ENCODE peak calls at places on chromosomes 5 and 9, in ten cellular contexts. F is A549; E is A673; Q is foreskin fibroblast; B is CD8-positive, alpha-beta T cell; R is heart left ventricle; D is IMR-90; W is LNCaP clone FGC; H is transverse colon; U is PC-3. I is an unnamed sample.

GRCh38 chr5:163134061-163134460 is 303.3 kb upstream of the CCNG1 start:
- DNase-seq in W (no peak), R (no peak), D (no peak), U (no peak), E (no peak), Q (no peak), B (no peak), F (no peak), H (no peak), I (no peak)

GRCh38 chr5:136182618-136183017 is 10.3 kb downstream of the SMIM32 start:
- DNase-seq in F (no peak), E (no peak), B (no peak), U (no peak), H (no peak), D (peak), R (no peak), W (no peak), Q (no peak), I (peak)

GRCh38 chr9:79390077-79390673 is 181.6 kb upstream of the TLE4 start:
- DNase-seq in H (no peak), W (no peak), R (no peak), B (no peak), U (no peak), F (no peak), D (peak), E (no peak), Q (peak), I (no peak)

GRCh38 chr9:27280858-27281257 is 16.1 kb downstream of the EQTN start:
- DNase-seq in D (no peak), F (no peak), Q (no peak), W (no peak), B (no peak), U (no peak), H (no peak), E (no peak), R (no peak), I (no peak)

GRCh38 chr5:149677721-149678120 is 52.4 kb upstream of the PPARGC1B start:
- DNase-seq in D (no peak), W (no peak), E (no peak), H (peak), Q (no peak), R (peak), B (no peak), U (no peak), F (no peak), I (no peak)

GRCh38 chr9:111866976-111867375 is 29.6 kb upstream of the UGCG start:
- DNase-seq in B (no peak), Q (peak), R (no peak), W (no peak), U (peak), E (peak), D (peak), F (no peak), H (no peak), I (peak)

GRCh38 chr5:167720676-167721260 is 570.7 kb upstream of the WWC1 start:
- DNase-seq in W (no peak), F (no peak), R (no peak), E (no peak), H (no peak), D (peak), Q (peak), U (peak), B (no peak), I (no peak)

GRCh38 chr5:80240368-80240986 is 15.4 kb downstream of the SERINC5 start:
- DNase-seq in H (no peak), B (no peak), D (no peak), R (no peak), W (no peak), F (no peak), Q (no peak), E (no peak), U (no peak), I (no peak)

GRCh38 chr5:52685621-52686370 is 101.9 kb upstream of the ITGA1 start:
- DNase-seq in R (no peak), Q (no peak), D (no peak), F (no peak), W (no peak), H (no peak), E (no peak), B (no peak), U (peak), I (no peak)

GRCh38 chr9:119282476-119283117 is 86.6 kb downstream of the BRINP1 start:
- DNase-seq in H (no peak), R (no peak), B (no peak), D (no peak), U (no peak), E (no peak), Q (no peak), W (no peak), F (no peak), I (no peak)

GRCh38 chr5:110909950-110910349 is 161.6 kb upstream of the TSLP start:
- DNase-seq in F (no peak), H (no peak), B (no peak), E (no peak), D (peak), W (peak), U (peak), R (no peak), Q (peak), I (peak)

GRCh38 chr9:129374231-129374630 is 196.2 kb upstream of the IER5L start:
- DNase-seq in B (no peak), Q (no peak), U (no peak), W (no peak), D (no peak), R (no peak), E (no peak), F (no peak), H (no peak), I (no peak)
- TF ChIP-seq CTCF in B (no peak), Q (no peak), U (no peak), W (no peak), D (no peak), R (no peak), E (no peak), F (no peak), H (no peak), I (no peak)

GRCh38 chr5:132460835-132461230 is 29.7 kb downstream of the IRF1 start:
- DNase-seq in R (no peak), H (peak), D (no peak), E (no peak), F (no peak), U (no peak), W (no peak), B (no peak), Q (no peak), I (no peak)
- H3K4me3 ChIP-seq in R (no peak), H (no peak), D (no peak), E (no peak), F (no peak), U (no peak), W (no peak), B (no peak), Q (no peak), I (no peak)

DNA sequence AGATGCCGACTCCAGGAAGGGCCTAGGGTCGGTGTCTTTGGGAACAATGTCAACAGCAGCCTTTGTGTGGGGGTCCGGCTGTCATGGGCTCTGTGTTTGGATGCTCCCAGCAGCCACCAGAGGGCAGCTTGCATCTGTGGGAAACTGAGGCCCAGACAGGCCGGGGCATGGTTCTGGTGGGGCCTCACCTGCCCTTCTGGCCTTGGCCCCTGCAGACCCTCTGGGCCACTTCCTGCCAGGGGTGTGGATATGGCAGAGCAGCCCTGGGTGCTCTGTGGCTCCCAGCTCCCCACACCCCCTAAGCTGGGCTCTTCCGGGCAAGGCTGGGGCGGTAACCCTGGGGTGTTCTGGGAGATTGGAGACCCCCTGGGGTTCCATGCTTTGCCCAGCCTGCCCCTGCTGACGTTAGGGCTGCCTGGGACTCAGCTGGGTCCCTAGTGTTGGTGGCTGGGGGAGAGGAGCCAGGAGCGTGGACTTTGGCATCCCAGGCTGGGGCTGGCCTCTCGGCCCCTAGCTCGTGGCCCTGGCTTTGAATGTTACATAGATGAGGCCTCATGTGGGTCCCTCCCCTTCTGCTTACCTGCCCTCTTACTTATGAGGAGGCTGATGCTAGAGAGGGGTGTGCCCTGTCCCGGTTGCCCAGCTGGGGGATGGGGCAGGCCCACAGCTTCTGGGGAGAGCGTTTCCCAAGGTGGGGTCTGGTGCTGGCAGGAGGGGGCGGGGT is 38.3 kb downstream of the RXRA start:
- DNase-seq in E (no peak), B (no peak), D (no peak), W (no peak), Q (no peak), U (no peak), R (no peak), H (no peak), F (no peak), I (no peak)
- TF ChIP-seq CTCF in E (peak), B (no peak), D (peak), W (no peak), Q (no peak), U (peak), R (peak), H (no peak), F (no peak), I (peak)

DNA sequence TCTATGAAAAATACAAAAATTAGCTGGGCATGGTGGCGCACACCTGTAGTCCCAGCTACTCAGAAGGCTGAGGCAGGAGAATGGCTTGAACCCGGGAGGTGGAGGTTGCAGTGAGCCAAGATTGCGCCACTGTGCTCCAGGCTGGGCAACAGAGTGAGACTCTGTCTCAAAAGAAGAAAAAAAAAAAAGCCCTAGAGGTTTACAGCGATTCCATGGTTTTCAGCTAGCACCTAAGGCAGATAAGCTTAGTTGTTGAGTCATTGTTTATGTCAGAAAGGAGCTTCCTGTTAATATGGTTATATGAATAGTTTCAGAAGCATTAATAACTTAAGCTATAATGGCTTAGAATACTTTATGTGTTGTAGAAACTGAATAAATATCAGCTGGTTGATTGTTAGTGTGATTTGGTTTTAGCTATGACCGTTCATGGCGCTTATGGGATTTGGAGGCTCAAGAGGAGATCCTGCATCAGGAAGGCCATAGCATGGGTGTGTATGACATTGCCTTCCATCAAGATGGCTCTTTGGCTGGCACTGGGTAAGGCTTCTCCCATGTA is 13.0 kb downstream of the RNF183 start:
- DNase-seq in D (peak), U (no peak), H (no peak), Q (no peak), R (no peak), W (no peak), F (no peak), B (no peak), E (no peak), I (no peak)
- H3K4me3 ChIP-seq in D (no peak), U (no peak), H (no peak), Q (no peak), R (no peak), W (no peak), F (no peak), B (no peak), E (no peak), I (no peak)

DNA sequence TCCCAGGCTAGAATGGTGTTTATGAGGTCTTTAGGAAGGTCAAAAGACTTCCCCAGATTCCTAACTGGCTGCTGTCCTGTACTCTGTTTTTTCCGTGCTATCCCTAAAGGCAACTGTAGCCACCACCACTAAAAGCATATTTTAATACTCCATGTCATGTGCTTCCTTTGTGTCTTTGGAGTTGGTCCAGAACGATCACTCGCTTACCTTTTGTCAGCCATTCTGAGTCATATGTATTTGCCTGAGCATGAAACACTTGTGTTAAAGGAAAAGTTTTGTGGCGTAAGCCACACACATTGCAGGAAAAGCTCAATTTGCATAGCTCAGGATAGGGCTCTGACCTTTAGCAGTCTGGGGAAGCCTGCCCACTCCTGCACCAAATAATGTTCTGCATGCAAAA is 299.6 kb downstream of the NTRK2 start:
- DNase-seq in R (no peak), B (no peak), U (peak), W (no peak), H (no peak), F (no peak), Q (no peak), E (peak), D (no peak), I (no peak)
- TF ChIP-seq CTCF in R (no peak), B (no peak), U (no peak), W (no peak), H (no peak), F (no peak), Q (no peak), E (no peak), D (no peak), I (no peak)